ENCODE peak calls at places on chromosomes 1 and 21, in six cellular contexts. N is HFF-Myc, S is neural progenitor cell, F is mucosa of descending colon, T is mammary epithelial cell, E is IMR-90. I is an unnamed sample.

GRCh38 chr1:70874826-70875225 is 172.8 kb downstream of the PTGER3 start:
- DNase-seq in N (no peak), S (no peak), F (no peak), T (no peak), E (no peak), I (no peak)

GRCh38 chr1:61743716-61744620 is 1.7 kb downstream of the PATJ start:
- DNase-seq in N (no peak), S (no peak), F (no peak), T (no peak), E (peak), I (no peak)

GRCh38 chr1:194338241-194338948 is 1152.0 kb upstream of the B3GALT2 start:
- DNase-seq in N (no peak), S (no peak), F (no peak), T (peak), E (peak), I (no peak)

GRCh38 chr1:10510520-10511493 is 36.1 kb downstream of the PEX14 start:
- DNase-seq in N (peak), S (no peak), F (peak), T (peak), E (peak), I (no peak)

GRCh38 chr1:91806777-91807700 is 78.9 kb downstream of the TGFBR3 start:
- DNase-seq in N (no peak), S (no peak), F (no peak), T (no peak), E (peak), I (no peak)

GRCh38 chr1:25556791-25557476 is 13.5 kb downstream of the LDLRAP1 start:
- DNase-seq in N (no peak), S (no peak), F (peak), T (peak), E (peak), I (no peak)

GRCh38 chr1:217230412-217230811 is 400.5 kb downstream of the GPATCH2 start:
- DNase-seq in N (no peak), S (no peak), F (no peak), T (no peak), E (no peak), I (no peak)

GRCh38 chr1:181353526-181353925 is 129.8 kb upstream of the CACNA1E start:
- DNase-seq in N (no peak), S (no peak), F (no peak), T (no peak), E (no peak), I (no peak)

GRCh38 chr1:247482747-247483146 is 24.8 kb upstream of the OR2B11 start:
- DNase-seq in N (no peak), S (no peak), F (no peak), T (peak), E (no peak), I (no peak)

GRCh38 chr1:111704776-111705175 is 34.4 kb downstream of the INKA2 start:
- DNase-seq in N (no peak), S (no peak), F (no peak), T (peak), E (no peak), I (no peak)

GRCh38 chr21:27827972-27828371 is 861.1 kb upstream of the ADAMTS5 start:
- DNase-seq in N (no peak), S (no peak), F (no peak), T (peak), E (no peak), I (no peak)

GRCh38 chr1:56644941-56645662 is at the start of gene PRKAA2:
- DNase-seq in N (no peak), S (peak), F (peak), T (peak), E (peak), I (peak)

GRCh38 chr1:22295856-22296255 is 153.0 kb upstream of the WNT4 start:
- DNase-seq in N (no peak), S (no peak), F (no peak), T (no peak), E (no peak), I (no peak)

GRCh38 chr1:113875714-113876113 is 4.2 kb upstream of the PTPN22 start:
- DNase-seq in N (no peak), S (no peak), F (no peak), T (no peak), E (no peak), I (no peak)

GRCh38 chr1:50697440-50698421 is 262.3 kb downstream of the FAF1 start:
- DNase-seq in N (no peak), S (no peak), F (no peak), T (no peak), E (peak), I (no peak)

GRCh38 chr1:6834366-6834765 is 49.1 kb downstream of the CAMTA1 start:
- DNase-seq in N (no peak), S (no peak), F (no peak), T (no peak), E (peak), I (no peak)

GRCh38 chr1:61659061-61659460 is 65.9 kb downstream of the TM2D1 start:
- DNase-seq in N (no peak), S (no peak), F (no peak), T (no peak), E (no peak), I (no peak)

GRCh38 chr1:98001764-98002163 is 80.9 kb upstream of the DPYD start:
- DNase-seq in N (no peak), S (no peak), F (no peak), T (no peak), E (peak), I (no peak)

GRCh38 chr1:2356911-2357845 is 34.2 kb downstream of the MORN1 start:
- DNase-seq in N (no peak), S (no peak), F (peak), T (no peak), E (no peak), I (no peak)

GRCh38 chr1:236753554-236753953 is 41.5 kb upstream of the MTR start:
- DNase-seq in N (no peak), S (peak), F (no peak), T (peak), E (peak), I (peak)

GRCh38 chr21:41361053-41361785 is 608 bp upstream of the MX2 start:
- DNase-seq in N (no peak), S (no peak), F (no peak), T (no peak), E (no peak), I (no peak)

GRCh38 chr1:172499636-172500141 is 33.3 kb upstream of the SUCO start:
- DNase-seq in N (no peak), S (no peak), F (no peak), T (peak), E (no peak), I (no peak)

GRCh38 chr1:64505944-64506658 is 36.2 kb downstream of the CACHD1 start:
- DNase-seq in N (no peak), S (no peak), F (peak), T (peak), E (no peak), I (peak)

GRCh38 chr1:117324357-117324756 is 42.9 kb upstream of the MAN1A2 start:
- DNase-seq in N (no peak), S (no peak), F (no peak), T (no peak), E (no peak), I (no peak)

GRCh38 chr1:151970641-151971040 is 23.0 kb downstream of the S100A10 start:
- DNase-seq in N (no peak), S (no peak), F (peak), T (peak), E (no peak), I (no peak)

GRCh38 chr1:81812712-81813111 is 12.0 kb downstream of the ADGRL2 start:
- DNase-seq in N (no peak), S (no peak), F (no peak), T (no peak), E (peak), I (no peak)

GRCh38 chr1:44038876-44039657 is 7.8 kb upstream of the SLC6A9 start:
- DNase-seq in N (no peak), S (no peak), F (no peak), T (peak), E (peak), I (no peak)

GRCh38 chr21:36297938-36298572 is 21.9 kb upstream of the MORC3 start:
- DNase-seq in N (peak), S (no peak), F (peak), T (peak), E (peak), I (no peak)

GRCh38 chr1:5747428-5748285 is 244.6 kb downstream of the NPHP4 start:
- DNase-seq in N (no peak), S (no peak), F (no peak), T (no peak), E (no peak), I (no peak)

GRCh38 chr21:38272215-38272614 is 15.4 kb downstream of the KCNJ15 start:
- DNase-seq in N (no peak), S (no peak), F (no peak), T (peak), E (no peak), I (no peak)

GRCh38 chr1:6358757-6359567 is 34.6 kb downstream of the ACOT7 start:
- DNase-seq in N (peak), S (peak), F (peak), T (peak), E (peak), I (no peak)

GRCh38 chr1:234608026-234608719 is 1.8 kb downstream of the IRF2BP2 start:
- DNase-seq in N (peak), S (peak), F (peak), T (peak), E (peak), I (peak)

GRCh38 chr1:40495315-40495903 is 13.2 kb upstream of the EXO5 start:
- DNase-seq in N (no peak), S (no peak), F (no peak), T (no peak), E (no peak), I (no peak)

GRCh38 chr1:180098242-180098995 is 56.2 kb upstream of the QSOX1 start:
- DNase-seq in N (no peak), S (no peak), F (no peak), T (peak), E (peak), I (no peak)

GRCh38 chr1:109107785-109108184 is 6.1 kb upstream of the ELAPOR1 start:
- DNase-seq in N (no peak), S (no peak), F (no peak), T (no peak), E (no peak), I (no peak)
- TF ChIP-seq CTCF in N (no peak), S (no peak), F (no peak), T (no peak), E (no peak), I (no peak)

GRCh38 chr1:243481101-243481500 is 225.3 kb downstream of the SDCCAG8 start:
- DNase-seq in N (no peak), S (no peak), F (no peak), T (no peak), E (no peak), I (no peak)

GRCh38 chr1:243483952-243484351 is 228.1 kb downstream of the SDCCAG8 start:
- DNase-seq in N (no peak), S (no peak), F (no peak), T (no peak), E (no peak), I (no peak)

GRCh38 chr1:243487036-243487648 is 231.3 kb downstream of the SDCCAG8 start:
- DNase-seq in N (no peak), S (no peak), F (no peak), T (no peak), E (no peak), I (no peak)

GRCh38 chr1:243482237-243483022 is 226.6 kb downstream of the SDCCAG8 start:
- DNase-seq in N (no peak), S (peak), F (no peak), T (peak), E (peak), I (no peak)

GRCh38 chr1:243483084-243483845 is 227.4 kb downstream of the SDCCAG8 start:
- DNase-seq in N (no peak), S (peak), F (no peak), T (no peak), E (no peak), I (peak)
- TF ChIP-seq CTCF in N (peak), S (peak), F (no peak), T (no peak), E (no peak), I (peak)

GRCh38 chr1:240492832-240493440 is 119.0 kb downstream of the GREM2 start:
- DNase-seq in N (no peak), S (peak), F (peak), T (no peak), E (peak), I (no peak)
- TF ChIP-seq CTCF in N (peak), S (peak), F (no peak), T (no peak), E (no peak), I (peak)

GRCh38 chr21:34133802-34134201 is 60.4 kb downstream of the MRPS6 start:
- DNase-seq in N (no peak), S (peak), F (no peak), T (no peak), E (no peak), I (peak)
- TF ChIP-seq CTCF in N (peak), S (peak), F (no peak), T (peak), E (peak), I (peak)

DNA sequence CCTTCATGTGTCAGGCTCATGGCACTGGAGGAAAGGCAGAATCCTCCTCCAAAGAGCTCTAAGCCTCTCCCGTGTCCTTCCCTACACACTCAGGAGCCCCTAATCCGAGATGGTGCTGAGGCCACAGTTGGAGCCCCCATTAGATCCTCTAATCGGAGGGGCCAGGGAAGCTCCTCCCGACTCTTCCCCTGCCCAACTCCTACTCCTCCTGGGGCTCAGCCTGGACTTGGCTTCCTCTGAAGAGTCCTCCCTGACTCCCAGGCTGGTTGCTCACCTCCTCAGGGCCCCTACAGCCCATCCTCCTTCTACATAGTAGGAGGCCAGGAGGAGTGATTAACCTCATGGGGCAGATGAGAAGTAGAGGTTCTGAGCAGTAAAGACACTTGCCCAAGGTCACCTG is 21.3 kb upstream of the CDCP2 start:
- DNase-seq in N (no peak), S (no peak), F (no peak), T (no peak), E (no peak), I (no peak)
- TF ChIP-seq CTCF in N (no peak), S (no peak), F (no peak), T (no peak), E (no peak), I (no peak)

GRCh38 chr1:154878371-154879355 is 8.6 kb upstream of the KCNN3 start:
- DNase-seq in N (no peak), S (peak), F (peak), T (peak), E (peak), I (peak)
- TF ChIP-seq CTCF in N (peak), S (peak), F (peak), T (peak), E (peak), I (peak)

GRCh38 chr1:66331641-66332523 is 202.1 kb upstream of the SGIP1 start:
- DNase-seq in N (peak), S (peak), F (peak), T (peak), E (peak), I (no peak)
- TF ChIP-seq CTCF in N (peak), S (peak), F (no peak), T (peak), E (peak), I (no peak)

GRCh38 chr1:207658408-207658807 is 13.5 kb downstream of the CR1L start:
- DNase-seq in N (no peak), S (no peak), F (no peak), T (no peak), E (no peak), I (no peak)

GRCh38 chr1:207658904-207659485 is 14.1 kb downstream of the CR1L start:
- DNase-seq in N (no peak), S (no peak), F (no peak), T (no peak), E (no peak), I (no peak)

GRCh38 chr1:207649865-207650580 is 5.1 kb downstream of the CR1L start:
- DNase-seq in N (no peak), S (no peak), F (no peak), T (no peak), E (no peak), I (no peak)

GRCh38 chr1:207651583-207651982 is 6.7 kb downstream of the CR1L start:
- DNase-seq in N (no peak), S (no peak), F (no peak), T (no peak), E (no peak), I (no peak)

GRCh38 chr1:207654320-207654719 is 9.4 kb downstream of the CR1L start:
- DNase-seq in N (no peak), S (no peak), F (no peak), T (no peak), E (peak), I (no peak)
- TF ChIP-seq CTCF in N (no peak), S (peak), F (no peak), T (peak), E (peak), I (no peak)

GRCh38 chr1:204285438-204286322 is 71.9 kb upstream of the GOLT1A start:
- DNase-seq in N (no peak), S (no peak), F (no peak), T (no peak), E (no peak), I (no peak)

GRCh38 chr1:204286323-204286714 is 72.5 kb upstream of the GOLT1A start:
- DNase-seq in N (no peak), S (no peak), F (no peak), T (no peak), E (no peak), I (no peak)

GRCh38 chr1:204287466-204287881 is 72.3 kb downstream of the PLEKHA6 start:
- DNase-seq in N (no peak), S (peak), F (no peak), T (peak), E (no peak), I (no peak)

GRCh38 chr1:204288061-204288588 is 71.6 kb downstream of the PLEKHA6 start:
- DNase-seq in N (no peak), S (no peak), F (peak), T (peak), E (no peak), I (no peak)

GRCh38 chr1:204286841-204287387 is 72.8 kb downstream of the PLEKHA6 start:
- DNase-seq in N (no peak), S (no peak), F (no peak), T (peak), E (no peak), I (no peak)
- TF ChIP-seq CTCF in N (no peak), S (no peak), F (no peak), T (peak), E (no peak), I (no peak)

GRCh38 chr1:94322696-94323095 is 85.3 kb upstream of the ARHGAP29 start:
- DNase-seq in N (no peak), S (no peak), F (no peak), T (peak), E (no peak), I (no peak)
- TF ChIP-seq CTCF in N (no peak), S (no peak), F (no peak), T (no peak), E (no peak), I (no peak)

I was measured in WERI-Rb-1.